ENCODE peak calls at places on chromosomes 2 and 18, in five cellular contexts. X, B, Z, L and V are unnamed samples.
A peak's percentile ranks its signal among the peaks of the same experiment; 100 is the strongest.

GRCh38 chr2:239156516-239157265 is 244.1 kb downstream of the HDAC4 start:
- DNase-seq in X (no peak), B (peak; percentile 19), Z (no peak), L (no peak), V (no peak)

GRCh38 chr2:190815223-190815622 is 65.4 kb upstream of the GLS start:
- DNase-seq in X (no peak), B (no peak), Z (no peak), L (no peak), V (no peak)

GRCh38 chr2:217908544-217908943 is 94.3 kb downstream of the TNS1 start:
- DNase-seq in X (no peak), B (no peak), Z (no peak), L (no peak), V (no peak)

GRCh38 chr2:99922664-99923063 is 219.7 kb downstream of the AFF3 start:
- DNase-seq in X (no peak), B (no peak), Z (no peak), L (no peak), V (no peak)

GRCh38 chr2:41930807-41931566 is 116.8 kb upstream of the PKDCC start:
- DNase-seq in X (peak; percentile 36), B (no peak), Z (no peak), L (peak; percentile 76), V (no peak)

GRCh38 chr2:168969865-168970264 is 61.3 kb downstream of the ABCB11 start:
- DNase-seq in X (no peak), B (no peak), Z (no peak), L (no peak), V (no peak)

GRCh38 chr2:16774980-16775963 is 109.6 kb upstream of the CYRIA start:
- DNase-seq in X (no peak), B (peak; percentile 33), Z (peak; percentile 69), L (no peak), V (peak; percentile 14)

GRCh38 chr2:98489971-98490962 is 45.6 kb downstream of the INPP4A start:
- DNase-seq in X (no peak), B (no peak), Z (no peak), L (no peak), V (no peak)

GRCh38 chr2:119249311-119249710 is 25.7 kb downstream of the STEAP3 start:
- DNase-seq in X (no peak), B (no peak), Z (no peak), L (no peak), V (no peak)

GRCh38 chr18:44803019-44803650 is 122.4 kb downstream of the SETBP1 start:
- DNase-seq in X (no peak), B (no peak), Z (no peak), L (no peak), V (no peak)

GRCh38 chr2:20231632-20232031 is 6.7 kb upstream of the SDC1 start:
- DNase-seq in X (no peak), B (no peak), Z (peak; percentile 34), L (peak; percentile 65), V (no peak)

GRCh38 chr2:109201465-109202420 is 72.7 kb downstream of the SH3RF3 start:
- DNase-seq in X (no peak), B (no peak), Z (no peak), L (no peak), V (no peak)

GRCh38 chr2:16747706-16748105 is 82.1 kb upstream of the CYRIA start:
- DNase-seq in X (no peak), B (no peak), Z (no peak), L (no peak), V (no peak)

GRCh38 chr18:57791911-57792310 is 11.2 kb downstream of the ATP8B1 start:
- DNase-seq in X (no peak), B (no peak), Z (no peak), L (no peak), V (no peak)

GRCh38 chr2:235467586-235467985 is 26.3 kb upstream of the AGAP1 start:
- DNase-seq in X (no peak), B (no peak), Z (no peak), L (no peak), V (no peak)

GRCh38 chr2:224847431-224847830 is 131.3 kb upstream of the CCDC195 start:
- DNase-seq in X (no peak), B (no peak), Z (no peak), L (no peak), V (no peak)

GRCh38 chr2:224847961-224848850 is 132.0 kb upstream of the CCDC195 start:
- DNase-seq in X (no peak), B (peak; percentile 62), Z (no peak), L (peak; percentile 4), V (no peak)

GRCh38 chr2:224850081-224850480 is 133.9 kb upstream of the CCDC195 start:
- DNase-seq in X (no peak), B (no peak), Z (no peak), L (no peak), V (no peak)

DNA sequence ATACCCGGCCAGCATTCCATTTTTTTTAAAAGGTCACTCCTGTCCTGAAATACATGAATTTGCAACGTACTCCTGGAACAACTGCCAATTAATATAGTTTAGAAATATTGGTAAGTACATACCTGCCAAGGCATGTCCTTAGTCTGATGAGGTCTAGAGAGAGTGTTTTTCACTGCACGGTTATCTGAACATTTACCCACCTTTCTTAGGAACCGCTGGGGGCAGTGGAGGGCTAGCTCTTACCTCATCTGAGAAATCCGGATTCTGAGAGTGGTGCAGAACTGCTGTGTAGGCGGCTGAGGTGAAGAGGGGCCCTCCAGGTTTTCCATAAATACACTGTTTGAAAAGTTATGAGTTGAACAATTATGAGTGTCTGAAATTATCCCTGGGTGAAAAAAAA is 133.1 kb upstream of the CCDC195 start:
- DNase-seq in X (no peak), B (no peak), Z (peak; percentile 17), L (no peak), V (no peak)
- TF ChIP-seq CTCF in X (no peak), B (no peak), Z (peak; percentile 37), L (no peak), V (peak; percentile 27)

GRCh38 chr2:25881759-25882158 is 3.5 kb upstream of the ASXL2 start:
- DNase-seq in X (no peak), B (no peak), Z (no peak), L (no peak), V (no peak)

GRCh38 chr2:25879133-25879730 is 945 bp upstream of the ASXL2 start:
- DNase-seq in X (no peak), B (no peak), Z (no peak), L (no peak), V (no peak)

GRCh38 chr2:25877431-25878360 is 591 bp downstream of the ASXL2 start:
- DNase-seq in X (peak; percentile 40), B (peak; percentile 55), Z (peak; percentile 68), L (peak; percentile 73), V (peak; percentile 39)

GRCh38 chr2:25878361-25879132 is at the start of gene ASXL2:
- DNase-seq in X (peak; percentile 92), B (peak; percentile 95), Z (peak; percentile 99), L (peak; percentile 92), V (peak; percentile 90)
- TF ChIP-seq CTCF in X (no peak), B (peak; percentile 58), Z (no peak), L (no peak), V (peak; percentile 5)

GRCh38 chr2:66103581-66103980 is 331.3 kb upstream of the MEIS1 start:
- DNase-seq in X (no peak), B (no peak), Z (no peak), L (no peak), V (no peak)

GRCh38 chr2:66109419-66109818 is 325.5 kb upstream of the MEIS1 start:
- DNase-seq in X (no peak), B (no peak), Z (no peak), L (no peak), V (no peak)

GRCh38 chr2:66110071-66110470 is 324.9 kb upstream of the MEIS1 start:
- DNase-seq in X (no peak), B (no peak), Z (no peak), L (no peak), V (no peak)

GRCh38 chr2:66110646-66111045 is 324.3 kb upstream of the MEIS1 start:
- DNase-seq in X (no peak), B (no peak), Z (no peak), L (no peak), V (no peak)

GRCh38 chr2:66105354-66105753 is 329.6 kb upstream of the MEIS1 start:
- DNase-seq in X (no peak), B (no peak), Z (no peak), L (no peak), V (no peak)
- TF ChIP-seq CTCF in X (no peak), B (no peak), Z (no peak), L (no peak), V (no peak)

GRCh38 chr2:210399440-210400041 is 77.0 kb downstream of the LANCL1 start:
- DNase-seq in X (no peak), B (no peak), Z (no peak), L (no peak), V (no peak)
- TF ChIP-seq CTCF in X (no peak), B (peak; percentile 72), Z (peak; percentile 55), L (peak; percentile 49), V (peak; percentile 43)

GRCh38 chr2:49772299-49772970 is 618.1 kb upstream of the FSHR start:
- DNase-seq in X (no peak), B (no peak), Z (no peak), L (no peak), V (no peak)

GRCh38 chr2:49770919-49771318 is 616.6 kb upstream of the FSHR start:
- DNase-seq in X (no peak), B (peak; percentile 64), Z (peak; percentile 80), L (no peak), V (peak; percentile 46)
- TF ChIP-seq CTCF in X (peak; percentile 47), B (peak; percentile 68), Z (peak; percentile 80), L (peak; percentile 9), V (peak; percentile 79)